ENCODE peak calls at places on chromosomes 16 and 17, in four cellular contexts. R is A549, J is HepG2, L is upper lobe of left lung. I is an unnamed sample.

GRCh38 chr17:59027750-59028149 is 78.9 kb downstream of the TRIM37 start:
- ATAC-seq in R (peak; percentile 19), J (no peak), L (no peak), I (no peak)

GRCh38 chr17:71633391-71633849 is 487.4 kb upstream of the SOX9 start:
- ATAC-seq in R (peak; percentile 69), J (no peak), L (peak; percentile 24), I (no peak)

GRCh38 chr17:77196251-77196650 is 55.5 kb downstream of the SEC14L1 start:
- ATAC-seq in R (no peak), J (no peak), L (no peak), I (no peak)

GRCh38 chr17:29826045-29826692 is 103.9 kb downstream of the SSH2 start:
- ATAC-seq in R (no peak), J (no peak), L (no peak), I (no peak)

GRCh38 chr17:37570527-37571093 is 38.6 kb downstream of the SYNRG start:
- ATAC-seq in R (peak; percentile 100), J (peak; percentile 94), L (no peak), I (no peak)

GRCh38 chr17:57442914-57443571 is 186.7 kb downstream of the MSI2 start:
- ATAC-seq in R (no peak), J (no peak), L (peak; percentile 37), I (no peak)

GRCh38 chr16:48358419-48358818 is 26.8 kb downstream of the SIAH1 start:
- ATAC-seq in R (no peak), J (no peak), L (no peak), I (no peak)

GRCh38 chr17:75417054-75417453 is 11.6 kb upstream of the GRB2 start:
- ATAC-seq in R (no peak), J (no peak), L (no peak), I (no peak)

GRCh38 chr17:41959336-41960095 is 7.1 kb upstream of the CNP start:
- ATAC-seq in R (peak; percentile 79), J (peak; percentile 87), L (peak; percentile 35), I (no peak)

GRCh38 chr16:48524348-48525200 is 85.4 kb downstream of the N4BP1 start:
- ATAC-seq in R (no peak), J (peak; percentile 43), L (no peak), I (no peak)

GRCh38 chr16:87506423-87507350 is 13.9 kb upstream of the ZCCHC14 start:
- ATAC-seq in R (no peak), J (peak; percentile 89), L (peak; percentile 6), I (no peak)

GRCh38 chr16:49932943-49933342 is 77.0 kb upstream of the ZNF423 start:
- ATAC-seq in R (no peak), J (no peak), L (peak; percentile 53), I (no peak)

DNA sequence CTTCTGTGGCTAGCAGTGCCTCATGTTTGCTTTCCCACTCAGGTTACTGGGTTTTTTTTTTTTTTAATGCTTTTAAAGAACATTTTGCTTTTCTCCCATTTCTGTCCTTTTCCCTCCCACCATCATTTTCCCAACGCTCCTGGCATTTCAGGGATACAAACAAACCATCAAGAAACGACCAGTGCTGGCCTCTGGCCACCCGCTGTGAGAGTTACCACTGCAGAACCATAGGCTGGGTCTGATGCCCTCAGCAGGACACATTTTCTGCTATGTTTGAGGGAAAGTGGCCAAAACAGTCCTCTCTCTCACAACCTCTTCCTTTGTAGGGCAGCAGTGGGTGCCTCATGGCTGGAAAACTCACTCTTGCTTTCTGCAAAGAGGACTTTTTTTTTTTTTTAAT is 159.0 kb upstream of the MPHOSPH6 start:
- ATAC-seq in R (no peak), J (peak; percentile 16), L (no peak), I (no peak)
- TF ChIP-seq EP300 in R (no peak), J (no peak), L (no peak), I (no peak)

GRCh38 chr16:11232852-11233726 is 22.9 kb downstream of the SOCS1 start:
- ATAC-seq in R (no peak), J (peak; percentile 12), L (peak; percentile 64), I (peak; percentile 53)

GRCh38 chr16:11232302-11232851 is 23.6 kb downstream of the SOCS1 start:
- ATAC-seq in R (no peak), J (no peak), L (no peak), I (no peak)

GRCh38 chr16:11234884-11235702 is 20.9 kb downstream of the SOCS1 start:
- ATAC-seq in R (no peak), J (peak; percentile 43), L (peak; percentile 20), I (no peak)

GRCh38 chr16:11235703-11235991 is 20.4 kb downstream of the SOCS1 start:
- ATAC-seq in R (no peak), J (peak; percentile 76), L (no peak), I (no peak)

GRCh38 chr16:11233727-11234376 is 22.2 kb downstream of the SOCS1 start:
- ATAC-seq in R (no peak), J (peak; percentile 9), L (no peak), I (no peak)
- TF ChIP-seq CTCF in R (no peak), J (no peak), L (no peak), I (no peak)

DNA sequence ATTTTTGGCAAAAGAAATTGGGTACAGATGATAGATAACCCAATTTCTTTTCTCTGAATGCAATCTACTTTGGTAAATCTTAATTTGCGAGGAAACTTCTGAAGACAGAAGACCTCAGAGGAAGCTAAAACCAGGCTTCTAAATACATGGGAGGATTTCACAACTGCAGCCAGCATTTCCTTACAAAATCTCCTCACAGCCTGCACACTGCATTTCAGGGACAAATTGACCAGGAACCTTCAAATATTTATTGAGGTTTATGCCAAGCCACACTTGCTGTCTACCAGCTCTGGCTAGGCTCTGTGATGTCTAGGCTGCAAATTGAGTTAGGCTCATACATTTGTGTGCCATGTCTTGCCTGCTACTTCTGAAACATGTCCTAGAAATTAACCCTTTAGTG is 167.3 kb upstream of the CDH5 start:
- ATAC-seq in R (no peak), J (no peak), L (peak; percentile 16), I (no peak)
- H3K4me1 ChIP-seq in R (no peaks in the 10 kb centered on the region), J (no peaks in the 10 kb centered on the region), L (peaks cover 12% of the 10 kb centered on the region), I (no peaks in the 10 kb centered on the region)

DNA sequence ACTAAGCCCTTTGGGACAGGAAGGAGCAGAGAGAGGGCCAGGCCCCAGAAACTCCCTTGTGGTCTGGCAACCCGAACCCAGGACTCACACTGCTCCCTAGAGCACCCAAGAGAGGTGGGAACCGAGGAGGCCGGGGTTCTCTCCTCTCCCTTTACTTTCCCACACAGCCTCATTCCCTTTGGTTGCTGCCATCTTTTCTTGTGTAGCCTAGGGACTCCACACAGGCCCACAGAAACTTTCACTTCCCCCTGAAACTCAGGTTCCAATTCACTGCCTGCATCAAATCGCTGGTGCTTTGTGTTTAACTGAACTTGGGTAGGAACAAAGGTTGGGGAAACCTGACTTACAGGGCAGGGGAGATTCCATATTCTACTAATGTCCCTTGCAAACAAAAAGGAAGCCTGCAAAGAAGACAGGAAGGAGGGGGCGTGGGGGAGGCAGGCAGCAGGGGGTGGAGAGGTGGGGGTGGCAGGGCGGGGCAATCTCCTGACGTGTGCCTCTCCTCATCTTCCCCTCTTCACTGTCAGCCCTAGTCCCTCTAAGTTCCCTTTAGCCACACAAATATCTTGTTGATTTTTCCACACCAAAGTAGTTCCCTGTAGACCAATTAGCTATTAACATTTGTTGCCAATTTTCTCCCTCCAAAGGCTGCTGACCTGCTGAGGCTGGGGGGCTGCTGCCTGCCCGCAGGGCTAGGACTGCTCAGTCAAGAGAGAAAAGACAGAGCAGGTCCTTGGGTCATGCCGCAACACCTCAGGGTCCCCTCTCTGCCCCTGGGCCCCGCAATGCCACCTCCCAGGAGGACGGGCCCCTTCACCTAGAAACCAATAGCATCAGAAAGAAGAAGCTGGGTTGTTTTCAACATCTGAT is 8.0 kb downstream of the ST3GAL2 start:
- ATAC-seq in R (no peak), J (no peak), L (peak; percentile 29), I (no peak)
- TF ChIP-seq EP300 in R (no peak), J (no peak), L (no peak), I (no peak)

GRCh38 chr17:15261818-15262290 is 3.3 kb downstream of the PMP22 start:
- ATAC-seq in R (peak; percentile 31), J (no peak), L (no peak), I (no peak)
- TF ChIP-seq CTCF in R (no peak), J (no peak), L (no peak), I (no peak)

DNA sequence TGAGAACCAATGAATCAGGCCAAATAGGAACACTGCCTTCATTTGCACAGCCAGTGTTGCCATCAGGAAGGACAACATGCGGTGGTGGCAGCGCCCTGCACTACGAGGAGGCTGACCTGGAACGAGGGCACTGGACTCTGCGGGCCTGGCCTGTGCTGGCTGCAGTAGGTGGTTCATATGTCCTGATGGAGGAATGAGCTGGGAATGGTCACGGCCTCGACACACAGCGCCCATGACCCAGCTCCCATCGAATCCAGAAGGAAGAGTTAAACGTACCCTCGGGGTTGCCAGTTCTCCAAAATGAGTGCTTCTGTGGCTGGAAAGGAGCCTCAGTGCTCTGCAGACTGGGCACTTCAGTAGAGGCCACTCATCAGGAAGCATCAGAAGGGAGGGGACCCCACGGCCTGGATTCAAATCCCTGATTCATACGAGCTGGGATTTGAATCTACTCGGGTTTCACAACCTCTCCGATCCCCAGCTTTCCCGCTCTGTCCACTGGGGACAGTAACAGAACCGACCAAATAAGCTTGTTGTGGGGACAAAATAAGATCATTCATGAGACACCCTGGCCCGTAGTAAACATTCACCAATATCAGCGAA is 85.5 kb downstream of the ZDHHC7 start:
- ATAC-seq in R (no peak), J (no peak), L (no peak), I (no peak)
- H3K4me1 ChIP-seq in R (peaks cover 5% of the 10 kb centered on the region), J (peaks cover 41% of the 10 kb centered on the region), L (peaks cover 20% of the 10 kb centered on the region), I (no peaks in the 10 kb centered on the region)

DNA sequence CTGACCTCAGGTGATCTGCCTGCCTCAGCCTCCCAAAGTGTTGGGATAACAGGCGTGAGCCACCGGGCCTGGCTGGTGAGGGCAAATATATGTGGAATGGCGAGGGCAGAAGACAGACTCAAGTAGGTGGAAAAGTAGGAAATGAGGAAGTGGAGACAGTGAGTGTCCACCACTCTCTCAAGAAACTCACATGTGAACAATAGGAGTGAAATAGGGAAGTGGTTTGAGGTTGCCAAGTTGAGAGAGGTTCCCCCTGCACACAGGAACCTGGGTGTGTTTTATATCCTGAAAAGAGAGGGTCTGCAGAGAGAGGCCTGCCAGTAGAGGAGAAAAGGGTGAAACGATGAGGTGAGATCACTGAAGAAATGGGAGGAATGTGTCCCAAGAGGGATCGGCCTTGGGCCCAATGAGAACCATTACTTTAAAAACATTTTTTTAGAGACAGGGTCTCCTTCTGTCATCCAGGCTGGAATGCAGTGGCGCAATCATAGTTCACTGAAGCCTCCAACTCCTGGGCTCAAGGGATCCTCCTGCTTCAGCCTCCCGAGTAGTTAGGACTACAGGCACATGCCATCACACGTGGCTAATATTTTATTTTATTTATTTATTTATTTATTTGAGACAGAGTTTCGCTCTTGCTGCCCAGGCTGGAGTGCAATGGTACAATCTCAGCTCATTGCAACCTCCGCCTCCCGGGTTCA is 17.1 kb upstream of the CORO1A start:
- ATAC-seq in R (no peak), J (no peak), L (peak; percentile 84), I (peak; percentile 36)
- TF ChIP-seq EP300 in R (no peak), J (no peak), L (no peak), I (no peak)

DNA sequence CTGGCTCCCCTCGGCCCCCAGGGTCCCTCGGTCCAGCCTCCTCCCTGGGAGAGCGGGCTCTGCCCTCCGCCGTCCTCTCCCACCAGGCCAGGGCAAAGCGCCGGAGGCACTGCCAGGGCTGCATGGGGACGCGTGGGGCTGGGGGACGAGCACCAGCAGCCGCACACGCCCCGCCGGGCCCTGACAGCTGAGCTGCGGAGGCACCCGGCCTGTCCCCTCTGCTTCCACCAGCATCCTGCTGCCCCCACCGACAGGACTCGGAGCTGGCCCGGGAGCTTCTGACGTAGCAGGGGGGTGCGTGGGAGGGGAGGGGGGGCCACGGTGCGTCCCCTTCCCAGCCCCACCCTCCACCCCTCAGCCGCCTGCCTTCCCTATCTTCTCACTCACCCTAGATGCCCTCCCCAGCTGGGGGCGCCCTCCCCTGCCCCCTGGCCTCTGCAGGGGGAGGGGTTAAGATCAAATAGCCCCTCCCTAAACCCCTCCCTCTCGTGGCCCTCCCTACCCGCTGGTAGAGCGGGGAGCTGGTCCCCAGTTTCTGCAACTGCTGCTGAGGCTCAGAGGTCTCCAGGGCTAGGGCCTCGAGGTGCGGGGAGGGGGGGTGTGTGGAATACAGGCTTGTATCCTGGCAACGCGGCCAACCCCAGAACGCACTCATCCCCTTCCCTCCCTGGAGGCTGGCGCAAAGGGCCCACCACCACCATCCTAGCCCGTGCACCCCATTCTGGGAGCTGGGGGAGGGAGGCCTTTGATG is 1.1 kb downstream of the SRCIN1 start:
- ATAC-seq in R (peak; percentile 14), J (peak; percentile 48), L (no peak), I (no peak)
- TF ChIP-seq CTCF in R (peak; percentile 40), J (peak; percentile 84), L (no peak), I (no peak)